ENCODE peak calls at places on chromosomes 11 and 22, in six cellular contexts. I, C, A, U, G and B are unnamed samples.

GRCh38 chr11:133995066-133995465 is 38.3 kb upstream of the IGSF9B start:
- DNase-seq in U (no peak), C (no peak), A (no peak), I (no peak), G (no peak), B (no peak)

GRCh38 chr22:44147821-44148574 is 32.7 kb upstream of the PARVG start:
- DNase-seq in G (no peak), C (no peak), I (no peak), A (peak), U (no peak), B (no peak)

GRCh38 chr11:126799974-126800373 is 200.6 kb downstream of the KIRREL3 start:
- DNase-seq in I (no peak), U (no peak), C (no peak), G (no peak), A (no peak), B (no peak)

GRCh38 chr11:45809456-45810395 is 4.8 kb downstream of the SLC35C1 start:
- DNase-seq in I (no peak), U (no peak), C (no peak), G (no peak), A (no peak), B (no peak)

GRCh38 chr11:36726420-36726819 is 128.4 kb upstream of the RAG2 start:
- DNase-seq in U (no peak), A (no peak), G (no peak), I (no peak), C (no peak), B (no peak)

GRCh38 chr11:3074912-3075589 is 17.8 kb upstream of the CARS1 start:
- DNase-seq in U (no peak), G (no peak), A (no peak), C (no peak), I (no peak), B (no peak)

GRCh38 chr11:88418508-88418907 is 81.0 kb upstream of the CTSC start:
- DNase-seq in I (no peak), A (no peak), U (no peak), C (no peak), G (no peak), B (no peak)

GRCh38 chr11:117020873-117021564 is 77.2 kb downstream of the SIK3 start:
- DNase-seq in G (no peak), I (peak), A (no peak), U (no peak), C (no peak), B (no peak)

GRCh38 chr11:134510171-134510570 is 98.1 kb upstream of the B3GAT1 start:
- DNase-seq in I (no peak), U (no peak), G (no peak), A (no peak), C (no peak), B (no peak)

GRCh38 chr11:6705905-6706535 is 22.9 kb upstream of the MRPL17 start:
- DNase-seq in G (peak), I (no peak), C (peak), U (no peak), A (peak), B (peak)

GRCh38 chr11:121625784-121626506 is 173.2 kb upstream of the SORL1-AS1 start:
- DNase-seq in G (peak), I (no peak), C (peak), U (no peak), A (peak), B (no peak)

GRCh38 chr11:117221775-117222517 is 9.9 kb downstream of the PCSK7 start:
- DNase-seq in I (no peak), C (peak), G (peak), A (peak), U (no peak), B (no peak)

GRCh38 chr11:57358543-57358961 is 20.4 kb downstream of the P2RX3 start:
- DNase-seq in G (no peak), I (no peak), C (no peak), A (no peak), U (no peak), B (no peak)

GRCh38 chr22:46121079-46121478 is 29.2 kb upstream of the PPARA start:
- DNase-seq in C (no peak), U (no peak), G (no peak), A (no peak), I (no peak), B (no peak)

GRCh38 chr22:44537016-44537936 is 39.2 kb upstream of the RTL6 start:
- DNase-seq in C (no peak), I (no peak), A (no peak), G (no peak), U (no peak), B (no peak)

GRCh38 chr22:20164863-20165262 is 14.0 kb upstream of the CCDC188 start:
- DNase-seq in G (no peak), U (no peak), C (no peak), A (no peak), I (no peak), B (no peak)

GRCh38 chr11:21838422-21838821 is 354.5 kb upstream of the ANO5 start:
- DNase-seq in G (no peak), C (no peak), A (no peak), I (no peak), U (no peak), B (no peak)

GRCh38 chr11:116687458-116688201 is 85.2 kb downstream of the BUD13 start:
- DNase-seq in C (no peak), U (no peak), A (no peak), G (no peak), I (no peak), B (no peak)

GRCh38 chr11:77142091-77142975 is 14.3 kb downstream of the MYO7A start:
- DNase-seq in I (no peak), U (peak), C (no peak), A (no peak), G (no peak), B (no peak)

GRCh38 chr22:26722159-26722558 is 64.8 kb downstream of the MIAT start:
- DNase-seq in G (no peak), I (no peak), C (no peak), A (no peak), U (no peak), B (no peak)

GRCh38 chr22:30212996-30213441 is 33.5 kb downstream of the LIF start:
- DNase-seq in U (no peak), G (no peak), A (peak), C (no peak), I (no peak), B (no peak)

GRCh38 chr11:36361901-36362391 is 65.9 kb downstream of the PRR5L start:
- DNase-seq in C (peak), A (peak), G (peak), I (no peak), U (no peak), B (no peak)

GRCh38 chr22:47396105-47396504 is 633.7 kb downstream of the TBC1D22A start:
- DNase-seq in U (no peak), G (no peak), A (no peak), I (no peak), C (no peak), B (no peak)

GRCh38 chr11:117940736-117941135 is 11.5 kb upstream of the TMPRSS13 start:
- DNase-seq in U (no peak), G (no peak), I (no peak), A (no peak), C (no peak), B (no peak)

GRCh38 chr11:67691149-67691548 is 16.7 kb upstream of the ALDH3B2 start:
- DNase-seq in I (no peak), C (no peak), G (no peak), U (no peak), A (peak), B (no peak)